ENCODE peak calls at places on chromosome X, in eight cellular contexts. R, C, T, M, D, I, Y and P are unnamed samples.

GRCh38 chrX:107355533-107355932 is 93.9 kb upstream of the FRMPD3 start:
- DNase-seq in R (no peak), C (no peak), D (no peak), Y (no peak), I (no peak), M (no peak), T (no peak), P (no peak)

GRCh38 chrX:69116077-69116476 is 49.2 kb downstream of the PJA1 start:
- DNase-seq in T (no peak), M (no peak), R (no peak), D (no peak), C (peak), I (no peak), Y (no peak), P (no peak)

GRCh38 chrX:2464677-2465166 is 36.1 kb downstream of the DHRSX start:
- DNase-seq in R (no peak), I (no peak), C (no peak), T (no peak), M (no peak), D (no peak), Y (no peak), P (no peak)

GRCh38 chrX:73851014-73852009 is 288.3 kb downstream of the CHIC1 start:
- DNase-seq in M (peak), D (no peak), R (no peak), I (peak), C (no peak), T (no peak), Y (peak), P (peak)

GRCh38 chrX:128728943-128729342 is 676.7 kb upstream of the ACTRT1 start:
- DNase-seq in C (no peak), T (no peak), Y (no peak), R (no peak), M (no peak), I (no peak), D (no peak), P (no peak)

GRCh38 chrX:17563076-17563475 is 174.2 kb upstream of the SCML1 start:
- DNase-seq in I (no peak), Y (no peak), D (no peak), M (no peak), C (peak), T (no peak), R (no peak), P (no peak)

GRCh38 chrX:108198420-108198819 is 106.8 kb downstream of the ATG4A start:
- DNase-seq in D (no peak), R (no peak), T (peak), Y (no peak), M (no peak), I (peak), C (no peak), P (no peak)

GRCh38 chrX:42176790-42177189 is 253.4 kb upstream of the CASK start:
- DNase-seq in R (no peak), Y (no peak), D (no peak), M (no peak), I (no peak), C (peak), T (no peak), P (no peak)

GRCh38 chrX:7132335-7133035 is 15.0 kb upstream of the STS start:
- DNase-seq in T (peak), M (peak), I (no peak), C (peak), Y (peak), D (peak), R (no peak), P (no peak)

GRCh38 chrX:123274796-123275195 is 90.7 kb downstream of the GRIA3 start:
- DNase-seq in Y (no peak), R (no peak), T (no peak), D (no peak), C (peak), I (no peak), M (no peak), P (no peak)

GRCh38 chrX:79107891-79108718 is 36.4 kb upstream of the GPR174 start:
- DNase-seq in Y (no peak), T (no peak), M (no peak), C (no peak), I (no peak), D (peak), R (no peak), P (peak)

GRCh38 chrX:54452920-54453319 is 12.7 kb downstream of the TSR2 start:
- DNase-seq in R (no peak), C (peak), I (no peak), Y (peak), D (peak), T (no peak), M (no peak), P (no peak)

GRCh38 chrX:39676434-39676833 is 421.3 kb downstream of the BCOR start:
- DNase-seq in T (no peak), M (no peak), D (no peak), I (no peak), C (no peak), R (no peak), Y (no peak), P (no peak)

GRCh38 chrX:113959912-113960626 is 623.8 kb upstream of the HTR2C start:
- DNase-seq in M (no peak), I (no peak), R (no peak), Y (no peak), T (no peak), C (no peak), D (no peak), P (no peak)

GRCh38 chrX:96004386-96004785 is 680.3 kb upstream of the DIAPH2 start:
- DNase-seq in M (no peak), R (no peak), C (peak), I (no peak), T (no peak), D (no peak), Y (peak), P (no peak)

GRCh38 chrX:45295587-45295986 is 94.9 kb upstream of the DIPK2B start:
- DNase-seq in Y (peak), M (no peak), D (no peak), C (peak), R (no peak), T (no peak), I (no peak), P (no peak)

GRCh38 chrX:68114573-68115199 is 318.6 kb downstream of the OPHN1 start:
- DNase-seq in Y (peak), R (no peak), M (no peak), T (no peak), I (no peak), C (peak), D (no peak), P (no peak)
- H3K27ac ChIP-seq in Y (no peak), R (no peak), M (no peak), T (no peak), I (no peak), C (peak), D (no peak), P (no peak)

GRCh38 chrX:13109811-13110210 is 65.4 kb upstream of the FAM9C start:
- DNase-seq in C (no peak), D (no peak), R (no peak), M (no peak), Y (peak), T (no peak), I (no peak), P (no peak)

GRCh38 chrX:13112499-13112898 is 68.1 kb upstream of the FAM9C start:
- DNase-seq in D (no peak), T (no peak), M (no peak), C (peak), R (no peak), Y (no peak), I (no peak), P (no peak)

GRCh38 chrX:13115457-13115856 is 71.0 kb upstream of the FAM9C start:
- DNase-seq in M (no peak), R (no peak), I (no peak), D (no peak), C (no peak), Y (no peak), T (no peak), P (no peak)

DNA sequence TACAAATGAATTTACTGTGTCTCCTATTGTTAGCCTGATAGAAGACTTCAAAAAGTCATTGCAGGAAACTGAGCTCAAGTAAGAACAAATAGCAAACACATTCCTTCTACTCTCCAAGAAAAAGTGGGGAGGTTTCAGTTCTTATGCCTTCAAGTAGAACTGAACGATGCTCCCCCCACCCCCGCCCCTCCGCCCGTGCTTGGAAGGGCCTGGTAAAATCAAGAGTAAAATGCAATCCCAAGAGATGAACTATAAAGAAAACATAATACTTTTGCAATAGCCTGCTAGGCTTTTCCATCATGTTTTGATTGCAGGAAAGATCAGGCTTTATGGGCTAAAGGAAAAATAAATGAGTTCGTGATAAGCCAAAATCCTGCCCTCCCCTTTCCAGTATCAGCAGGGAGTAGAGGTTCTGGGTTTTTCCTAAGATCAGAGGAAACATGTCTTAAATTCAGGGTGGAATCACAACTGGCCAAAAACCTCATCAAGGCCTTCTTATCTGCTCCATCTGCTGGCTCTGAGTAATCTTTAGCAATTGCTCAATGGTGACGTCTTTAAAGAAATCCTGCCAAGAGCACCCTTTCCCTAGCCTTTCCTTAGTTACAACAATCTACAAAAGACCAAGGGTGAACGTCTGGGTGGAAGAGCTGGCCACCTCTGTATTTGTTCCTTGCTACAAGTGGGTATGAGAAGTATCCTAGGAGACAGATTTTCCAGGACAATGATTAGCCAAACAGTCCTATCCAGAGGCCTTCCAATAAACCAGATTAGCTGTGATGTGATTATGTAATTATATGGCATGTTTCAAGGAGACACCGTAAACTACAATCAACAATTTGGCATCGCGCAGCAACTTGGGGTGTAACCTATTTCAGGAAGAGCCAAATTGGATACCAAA is 66.3 kb upstream of the FAM9C start:
- DNase-seq in I (no peak), T (peak), Y (peak), D (no peak), M (peak), R (no peak), C (peak), P (no peak)
- H3K27ac ChIP-seq in I (no peak), T (peak), Y (peak), D (no peak), M (peak), R (no peak), C (peak), P (no peak)

GRCh38 chrX:56792270-56793111 is 63.4 kb downstream of the NBDY start:
- DNase-seq in Y (no peak), M (peak), D (peak), I (no peak), C (no peak), R (no peak), T (peak), P (no peak)

GRCh38 chrX:56793112-56793430 is 64.0 kb downstream of the NBDY start:
- DNase-seq in Y (no peak), D (no peak), R (no peak), C (no peak), M (peak), T (no peak), I (no peak), P (no peak)

GRCh38 chrX:56794404-56794803 is 65.4 kb downstream of the NBDY start:
- DNase-seq in M (peak), D (no peak), Y (no peak), R (no peak), C (no peak), I (no peak), T (no peak), P (no peak)

GRCh38 chrX:56794831-56795230 is 65.8 kb downstream of the NBDY start:
- DNase-seq in T (no peak), C (no peak), D (no peak), R (no peak), M (peak), Y (no peak), I (no peak), P (no peak)

DNA sequence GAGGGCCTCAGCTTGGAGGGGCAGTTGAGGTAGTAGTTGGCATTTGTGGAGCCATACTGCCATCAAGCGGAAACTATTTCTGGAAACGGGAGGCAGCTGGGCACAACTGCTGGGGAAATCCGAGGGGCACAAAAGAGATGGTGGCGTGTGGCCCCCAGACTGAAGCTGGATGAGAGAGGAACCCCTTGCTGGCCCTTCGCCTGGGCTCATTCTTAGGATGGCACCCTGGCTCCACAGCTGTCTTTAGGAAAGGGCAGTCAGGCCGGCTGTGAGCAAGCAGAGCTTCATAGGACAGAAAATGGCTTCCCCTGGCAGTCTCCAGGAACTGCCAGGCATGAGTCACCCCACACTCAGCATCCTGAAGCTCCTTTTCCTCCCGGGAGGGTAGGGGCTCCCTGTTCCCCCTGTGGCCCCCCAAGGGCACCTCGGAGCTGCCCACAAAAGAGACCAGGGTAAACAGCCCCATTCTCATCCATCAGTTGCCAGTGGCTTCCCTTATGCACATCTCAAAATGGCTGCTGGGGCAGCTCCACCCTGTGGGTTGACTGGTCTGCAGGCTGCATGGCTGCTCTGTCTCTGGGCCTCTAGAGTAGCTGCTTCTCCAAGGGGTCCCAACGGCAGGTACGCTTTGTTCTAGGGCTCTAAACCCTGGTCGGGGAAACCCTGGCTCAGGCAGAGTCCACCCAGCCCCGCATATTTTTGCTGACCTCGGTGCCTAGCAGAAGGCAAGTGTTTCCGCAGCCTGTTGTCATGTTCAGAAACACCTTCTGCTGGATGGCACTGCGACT is 64.7 kb downstream of the NBDY start:
- DNase-seq in D (no peak), M (peak), R (no peak), I (no peak), C (no peak), Y (no peak), T (no peak), P (no peak)
- H3K27ac ChIP-seq in D (no peak), M (no peak), R (no peak), I (no peak), C (no peak), Y (no peak), T (no peak), P (no peak)

GRCh38 chrX:129959493-129959832 is 23.0 kb upstream of the BCORL1 start:
- DNase-seq in M (no peak), D (no peak), R (no peak), I (no peak), T (no peak), C (no peak), Y (peak), P (no peak)
- H3K27ac ChIP-seq in M (no peak), D (no peak), R (no peak), I (no peak), T (no peak), C (no peak), Y (no peak), P (no peak)

GRCh38 chrX:152845618-152846240 is 14.9 kb downstream of the NSDHL start:
- DNase-seq in D (no peak), Y (no peak), I (no peak), R (no peak), T (peak), C (no peak), M (no peak), P (no peak)

GRCh38 chrX:152843852-152844251 is 13.0 kb downstream of the NSDHL start:
- DNase-seq in D (no peak), M (no peak), I (no peak), C (no peak), Y (no peak), R (no peak), T (no peak), P (no peak)

GRCh38 chrX:152847281-152847680 is 16.4 kb downstream of the NSDHL start:
- DNase-seq in T (no peak), C (no peak), I (no peak), Y (no peak), M (no peak), D (no peak), R (no peak), P (no peak)

GRCh38 chrX:152842772-152843338 is 12.0 kb downstream of the NSDHL start:
- DNase-seq in C (peak), D (no peak), Y (no peak), I (no peak), M (no peak), R (no peak), T (no peak), P (no peak)

GRCh38 chrX:152844256-152844655 is 13.4 kb downstream of the NSDHL start:
- DNase-seq in M (no peak), C (no peak), T (no peak), R (no peak), I (no peak), Y (no peak), D (no peak), P (no peak)
- H3K27ac ChIP-seq in M (no peak), C (no peak), T (no peak), R (no peak), I (no peak), Y (no peak), D (no peak), P (no peak)

DNA sequence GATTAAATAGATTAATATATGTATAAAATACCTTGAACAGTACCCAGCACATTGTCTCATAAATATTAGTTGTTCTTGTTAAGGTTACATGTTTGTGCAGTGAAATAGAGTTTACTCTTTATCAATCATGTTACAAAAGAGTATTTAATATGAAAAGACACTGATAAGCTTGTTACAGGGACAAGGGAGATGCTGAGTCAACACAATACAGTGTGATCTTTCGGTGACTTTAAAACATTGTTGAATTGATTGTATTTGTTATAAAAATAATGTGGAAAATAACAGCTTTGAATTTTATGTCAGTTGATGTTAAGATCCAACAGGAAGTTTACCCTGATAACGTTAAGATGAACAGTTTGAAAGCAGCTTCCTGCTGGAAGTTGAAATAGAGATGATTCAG is 1.4 kb upstream of the WDR13 start:
- DNase-seq in D (no peak), Y (no peak), M (no peak), C (no peak), T (no peak), R (no peak), I (no peak), P (no peak)
- H3K27ac ChIP-seq in D (no peak), Y (no peak), M (no peak), C (no peak), T (peak), R (no peak), I (no peak), P (no peak)

GRCh38 chrX:154728791-154729190 is 22.1 kb downstream of the GAB3 start:
- DNase-seq in Y (no peak), R (no peak), I (no peak), T (no peak), M (no peak), C (no peak), D (no peak), P (no peak)
- H3K27ac ChIP-seq in Y (no peak), R (no peak), I (no peak), T (no peak), M (peak), C (no peak), D (no peak), P (no peak)

GRCh38 chrX:11664211-11664888 is 1.4 kb downstream of the ARHGAP6 start:
- DNase-seq in M (no peak), T (no peak), D (no peak), C (no peak), I (peak), Y (no peak), R (no peak), P (no peak)

GRCh38 chrX:11667286-11667685 is 1.6 kb upstream of the ARHGAP6 start:
- DNase-seq in T (no peak), D (no peak), R (no peak), C (no peak), M (no peak), I (no peak), Y (no peak), P (no peak)

GRCh38 chrX:11665144-11666040 is at the start of gene ARHGAP6:
- DNase-seq in T (no peak), M (no peak), I (peak), R (no peak), C (peak), Y (peak), D (no peak), P (no peak)

GRCh38 chrX:11666180-11666579 is 460 bp upstream of the ARHGAP6 start:
- DNase-seq in M (no peak), T (no peak), R (no peak), C (no peak), Y (no peak), D (no peak), I (peak), P (no peak)

GRCh38 chrX:11663875-11664210 is 1.9 kb downstream of the ARHGAP6 start:
- DNase-seq in T (no peak), M (no peak), Y (no peak), I (no peak), D (no peak), R (no peak), C (no peak), P (no peak)
- H3K27ac ChIP-seq in T (no peak), M (no peak), Y (no peak), I (no peak), D (no peak), R (no peak), C (no peak), P (no peak)